ENCODE peak calls at places on chromosomes 13 and 19, in five cellular contexts. N is breast epithelium; W is IMR-90; X is CD4-positive, alpha-beta memory T cell; L is effector memory CD4-positive, alpha-beta T cell. P is an unnamed sample.

GRCh38 chr19:5591476-5591875 is 23.7 kb upstream of the TINCR start:
- DNase-seq in X (no peak), L (no peak), W (no peak), N (no peak), P (no peak)

GRCh38 chr13:112767506-112768471 is 78.0 kb downstream of the ATP11A start:
- DNase-seq in L (no peak), W (no peak), N (no peak), X (no peak), P (peak)

GRCh38 chr19:53147645-53148044 is 11.2 kb downstream of the ZNF347 start:
- DNase-seq in N (no peak), X (no peak), W (no peak), L (no peak), P (no peak)

GRCh38 chr19:33434886-33435705 is 61.6 kb downstream of the CEBPG start:
- DNase-seq in L (no peak), X (no peak), N (no peak), W (peak), P (peak)

GRCh38 chr13:92768592-92768991 is 458.0 kb upstream of the GPC6 start:
- DNase-seq in L (no peak), N (no peak), W (no peak), X (no peak), P (peak)

GRCh38 chr13:24459234-24459633 is 53.3 kb downstream of the PARP4 start:
- DNase-seq in L (no peak), N (no peak), X (no peak), W (peak), P (peak)

GRCh38 chr13:38582133-38582532 is 104.7 kb upstream of the FREM2 start:
- DNase-seq in W (peak), N (no peak), X (peak), L (no peak), P (no peak)

GRCh38 chr13:112821340-112822055 is 131.7 kb downstream of the ATP11A start:
- DNase-seq in L (no peak), X (no peak), W (peak), N (no peak), P (peak)

GRCh38 chr19:40519352-40520322 is 52.8 kb downstream of the SPTBN4 start:
- DNase-seq in X (no peak), N (no peak), W (peak), L (no peak), P (peak)

GRCh38 chr13:23817136-23817535 is 72.1 kb downstream of the MIPEP start:
- DNase-seq in N (no peak), X (no peak), W (no peak), L (no peak), P (no peak)

GRCh38 chr19:49716154-49716553 is 25.2 kb downstream of the CPT1C start:
- DNase-seq in N (no peak), X (no peak), W (no peak), L (no peak), P (no peak)

GRCh38 chr19:41217741-41218140 is 1.3 kb upstream of the AXL start:
- DNase-seq in W (no peak), N (no peak), X (no peak), L (no peak), P (peak)

GRCh38 chr13:94322925-94323324 is 156.6 kb downstream of the DCT start:
- DNase-seq in W (no peak), L (no peak), N (no peak), X (no peak), P (no peak)

GRCh38 chr19:28737526-28737925 is 475.4 kb downstream of the UQCRFS1 start:
- DNase-seq in N (no peak), X (no peak), W (no peak), L (no peak), P (no peak)

GRCh38 chr13:23381877-23382276 is 51.6 kb downstream of the SACS start:
- DNase-seq in X (no peak), W (no peak), L (no peak), N (no peak), P (no peak)

GRCh38 chr13:43804461-43805070 is 17.8 kb upstream of the ENOX1 start:
- DNase-seq in X (peak), N (no peak), W (peak), L (no peak), P (peak)

GRCh38 chr19:11420894-11421606 is 1.9 kb upstream of the RGL3 start:
- DNase-seq in X (no peak), N (no peak), L (no peak), W (no peak), P (peak)

GRCh38 chr19:10430505-10431253 is 10.3 kb downstream of the PDE4A start:
- DNase-seq in X (no peak), N (no peak), W (peak), L (no peak), P (peak)

GRCh38 chr13:79483302-79483701 is 2.3 kb downstream of the NDFIP2 start:
- DNase-seq in N (no peak), W (peak), L (no peak), X (no peak), P (peak)

GRCh38 chr13:100428966-100429365 is 159.6 kb downstream of the GGACT start:
- DNase-seq in W (peak), L (no peak), X (no peak), N (no peak), P (no peak)

GRCh38 chr13:98978280-98978679 is 416 bp upstream of the DOCK9 start:
- DNase-seq in L (no peak), W (peak), N (no peak), X (no peak), P (no peak)

GRCh38 chr13:94324409-94325147 is 154.9 kb downstream of the DCT start:
- DNase-seq in W (no peak), X (no peak), N (no peak), L (no peak), P (no peak)

GRCh38 chr13:67416047-67416925 is 186.2 kb upstream of the PCDH9 start:
- DNase-seq in X (no peak), W (peak), N (no peak), L (no peak), P (peak)

GRCh38 chr13:28582225-28582891 is 76.6 kb upstream of the POMP start:
- DNase-seq in L (no peak), N (no peak), W (peak), X (no peak), P (no peak)

GRCh38 chr19:58007285-58007684 is 4.7 kb upstream of the ZNF606 start:
- DNase-seq in L (no peak), X (no peak), N (no peak), W (no peak), P (no peak)

GRCh38 chr19:7944177-7944761 is 803 bp upstream of the TIMM44 start:
- DNase-seq in N (peak), W (peak), X (peak), L (peak), P (peak)

GRCh38 chr13:112545866-112546265 is 42.1 kb downstream of the TUBGCP3 start:
- DNase-seq in X (no peak), W (peak), N (no peak), L (no peak), P (peak)

GRCh38 chr13:46401432-46401831 is 14.4 kb upstream of the RUBCNL start:
- DNase-seq in X (no peak), W (no peak), L (no peak), N (no peak), P (no peak)

GRCh38 chr19:53101518-53101917 is 1.7 kb downstream of the ZNF160 start:
- DNase-seq in N (no peak), W (peak), X (no peak), L (no peak), P (peak)

GRCh38 chr13:99314640-99315176 is 7.5 kb upstream of the GPR183 start:
- DNase-seq in W (peak), N (no peak), L (peak), X (peak), P (peak)

GRCh38 chr13:49693191-49693733 is 2.0 kb upstream of the EBPL start:
- DNase-seq in W (peak), N (no peak), L (no peak), X (no peak), P (peak)

GRCh38 chr13:21735621-21736401 is 64.9 kb downstream of the FGF9 start:
- DNase-seq in L (no peak), X (no peak), N (no peak), W (no peak), P (no peak)

GRCh38 chr13:109989686-109990085 is 203.3 kb upstream of the IRS2 start:
- DNase-seq in N (no peak), X (no peak), L (no peak), W (peak), P (no peak)

DNA sequence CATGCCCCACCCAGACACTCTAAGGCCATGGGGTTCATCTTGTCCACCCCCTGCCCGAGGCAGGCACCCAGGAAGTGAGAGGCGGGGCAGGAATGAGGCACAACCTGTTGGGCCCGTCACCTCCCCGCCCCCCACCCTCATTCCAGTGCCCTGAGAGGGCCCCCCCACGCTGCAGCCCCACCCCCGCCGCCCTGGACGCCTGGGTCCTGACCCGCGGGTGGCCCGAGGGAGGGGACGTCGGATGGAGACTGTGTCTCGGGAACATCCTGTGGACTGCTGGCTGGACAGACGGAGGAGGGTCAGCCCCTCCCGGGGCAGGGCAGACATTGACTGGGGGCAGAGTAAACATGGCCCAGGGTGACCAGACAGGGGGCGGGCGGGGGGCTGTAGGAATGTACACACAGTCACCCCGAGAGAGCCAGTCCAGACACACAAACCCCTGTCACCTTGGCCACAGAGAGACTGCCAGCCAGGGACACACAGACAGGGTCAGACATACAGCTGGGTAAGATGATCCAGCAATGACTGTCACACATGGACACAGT is 7.4 kb upstream of the JUNB start:
- DNase-seq in L (no peak), N (no peak), X (no peak), W (no peak), P (peak)
- H3K4me3 ChIP-seq in L (no peak), N (peak), X (no peak), W (no peak), P (no peak)

DNA sequence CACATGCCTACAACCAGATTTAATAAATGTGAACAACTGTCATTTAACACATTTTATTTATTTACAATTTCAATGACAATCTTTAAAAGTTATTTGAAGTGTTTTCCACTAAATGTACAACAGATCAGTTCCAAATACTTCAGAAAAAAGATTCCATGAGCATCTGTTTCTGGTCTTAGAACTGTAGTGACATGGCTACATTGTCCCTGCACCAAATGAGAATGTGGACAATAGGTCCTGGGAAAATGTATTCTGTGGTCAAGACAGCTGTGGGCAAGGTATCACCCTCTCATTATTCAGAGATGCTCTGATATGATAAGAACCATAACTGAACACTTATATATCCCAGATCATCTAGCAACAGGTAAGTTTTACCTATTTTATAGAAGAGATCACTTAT is 43.7 kb downstream of the ELF1 start:
- DNase-seq in W (no peak), L (no peak), N (no peak), X (no peak), P (no peak)
- H3K4me3 ChIP-seq in W (no peak), L (no peak), N (no peak), X (no peak), P (no peak)

DNA sequence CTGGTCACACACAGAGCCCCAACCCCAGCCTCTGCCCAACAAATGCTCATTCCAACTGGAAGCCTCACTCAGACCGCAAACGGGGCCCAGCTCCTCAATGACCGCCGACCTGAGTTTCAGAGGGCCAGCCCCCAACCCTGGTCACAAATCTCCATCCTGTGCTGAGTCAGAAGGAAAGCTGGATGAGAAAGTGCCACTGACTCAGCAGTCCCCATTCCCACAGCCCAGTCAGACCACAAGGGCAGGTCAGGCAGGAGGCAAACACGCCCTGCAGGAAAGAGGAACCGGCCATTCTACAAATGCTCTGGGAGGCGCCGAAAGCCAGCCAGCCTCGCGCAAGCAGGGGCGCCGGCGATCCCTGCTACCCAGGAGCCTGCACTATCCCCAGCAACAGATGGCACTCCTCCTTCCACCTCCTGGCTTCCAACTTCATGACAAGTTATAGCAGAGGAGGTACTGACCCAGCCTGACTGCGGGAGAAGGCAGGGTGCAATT is 14.1 kb upstream of the PRKD2 start:
- DNase-seq in W (peak), N (no peak), L (no peak), X (no peak), P (peak)
- H3K4me3 ChIP-seq in W (no peak), N (no peak), L (no peak), X (no peak), P (peak)

GRCh38 chr13:26810095-26810494 is 49.5 kb upstream of the GPR12 start:
- DNase-seq in X (no peak), L (no peak), N (no peak), W (no peak), P (no peak)
- H3K4me3 ChIP-seq in X (no peak), L (no peak), N (no peak), W (no peak), P (no peak)

GRCh38 chr13:41956272-41956671 is 4.6 kb downstream of the VWA8 start:
- DNase-seq in X (no peak), N (no peak), W (no peak), L (no peak), P (no peak)

GRCh38 chr13:41955605-41956004 is 5.3 kb downstream of the VWA8 start:
- DNase-seq in W (no peak), L (no peak), N (no peak), X (no peak), P (no peak)

GRCh38 chr13:41954226-41954625 is 6.7 kb downstream of the VWA8 start:
- DNase-seq in L (no peak), X (no peak), N (no peak), W (no peak), P (no peak)

GRCh38 chr13:41952749-41953148 is 8.2 kb downstream of the VWA8 start:
- DNase-seq in N (no peak), X (no peak), W (no peak), L (no peak), P (no peak)
- H3K4me3 ChIP-seq in N (no peak), X (no peak), W (no peak), L (no peak), P (no peak)

GRCh38 chr19:47253970-47254369 is 2.4 kb upstream of the CCDC9 start:
- DNase-seq in W (no peak), X (no peak), L (no peak), N (no peak), P (peak)
- H3K4me3 ChIP-seq in W (no peak), X (no peak), L (no peak), N (no peak), P (no peak)

DNA sequence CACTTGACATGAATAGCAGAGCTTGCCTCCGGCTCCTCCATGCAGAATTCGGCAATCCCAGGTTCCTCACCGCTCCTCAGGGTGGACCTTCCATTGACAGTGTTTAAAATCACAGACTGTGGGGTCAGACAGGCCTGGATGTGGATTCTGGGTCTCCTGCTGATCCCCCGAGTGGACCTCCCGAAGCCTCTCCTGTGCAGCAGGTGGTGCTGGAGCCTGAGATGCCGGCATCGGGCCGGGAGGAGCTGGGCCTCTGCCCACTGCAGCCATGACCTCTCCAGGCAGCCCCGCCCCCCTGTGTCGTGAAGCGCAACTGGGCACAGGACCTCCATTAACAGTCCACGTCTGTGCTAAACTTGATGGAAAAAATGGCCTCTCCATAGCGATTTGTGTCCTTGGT is 10.5 kb upstream of the CDC16 start:
- DNase-seq in X (no peak), N (no peak), L (no peak), W (no peak), P (no peak)
- H3K4me3 ChIP-seq in X (no peak), N (no peak), L (no peak), W (no peak), P (no peak)

GRCh38 chr13:77460195-77460594 is 75.3 kb upstream of the SCEL start:
- DNase-seq in N (no peak), X (no peak), W (no peak), L (no peak), P (no peak)

GRCh38 chr13:77459616-77460015 is 75.9 kb upstream of the SCEL start:
- DNase-seq in N (no peak), X (no peak), L (no peak), W (no peak), P (no peak)

GRCh38 chr13:77457989-77458388 is 77.5 kb upstream of the SCEL start:
- DNase-seq in W (no peak), X (no peak), N (no peak), L (no peak), P (no peak)
- H3K4me3 ChIP-seq in W (no peak), X (no peak), N (no peak), L (no peak), P (no peak)

P was measured in osteoblast.